ENCODE peak calls at places on chromosomes 12 and 14, in seven cellular contexts. One of them, this sample, is unnamed.
A peak's percentile ranks its signal among the peaks of the same experiment; 100 is the strongest.

GRCh38 chr14:94394025-94394493 is 5.7 kb upstream of the SERPINA1 start:
- ATAC-seq in left lung: no peak
- ATAC-seq in heart left ventricle: no peak
- ATAC-seq in Right ventricle myocardium superior: no peak
- ATAC-seq in stimulated activated naive B cell treated with anti-CD40 and anti-IgM and Interleukin-4, amounts not matched to agents 10 μg/mL and 1 μg/mL and 100 μg/mL, for 72 hours: no peak
- ATAC-seq in natural killer cell: peak; percentile 38
- ATAC-seq in left ventricle myocardium superior: no peak
- ATAC-seq in this sample: no peak

GRCh38 chr12:61487728-61488127 is 772.5 kb upstream of the USP15 start:
- ATAC-seq in natural killer cell: no peak
- ATAC-seq in heart left ventricle: no peak
- ATAC-seq in stimulated activated naive B cell treated with anti-CD40 and anti-IgM and Interleukin-4, amounts not matched to agents 10 μg/mL and 1 μg/mL and 100 μg/mL, for 72 hours: no peak
- ATAC-seq in Right ventricle myocardium superior: no peak
- ATAC-seq in left lung: no peak
- ATAC-seq in left ventricle myocardium superior: no peak
- ATAC-seq in this sample: no peak

GRCh38 chr12:70964867-70965469 is 44.4 kb upstream of the PTPRR start:
- ATAC-seq in left lung: peak; percentile 95
- ATAC-seq in stimulated activated naive B cell treated with anti-CD40 and anti-IgM and Interleukin-4, amounts not matched to agents 10 μg/mL and 1 μg/mL and 100 μg/mL, for 72 hours: no peak
- ATAC-seq in left ventricle myocardium superior: no peak
- ATAC-seq in heart left ventricle: no peak
- ATAC-seq in Right ventricle myocardium superior: no peak
- ATAC-seq in natural killer cell: no peak
- ATAC-seq in this sample: no peak

GRCh38 chr14:81311816-81312215 is 88.3 kb downstream of the STON2 start:
- ATAC-seq in left ventricle myocardium superior: no peak
- ATAC-seq in stimulated activated naive B cell treated with anti-CD40 and anti-IgM and Interleukin-4, amounts not matched to agents 10 μg/mL and 1 μg/mL and 100 μg/mL, for 72 hours: no peak
- ATAC-seq in natural killer cell: no peak
- ATAC-seq in Right ventricle myocardium superior: no peak
- ATAC-seq in left lung: peak; percentile 10
- ATAC-seq in heart left ventricle: no peak
- ATAC-seq in this sample: no peak

GRCh38 chr14:51877807-51878206 is 17.4 kb downstream of the GNG2 start:
- ATAC-seq in stimulated activated naive B cell treated with anti-CD40 and anti-IgM and Interleukin-4, amounts not matched to agents 10 μg/mL and 1 μg/mL and 100 μg/mL, for 72 hours: no peak
- ATAC-seq in heart left ventricle: no peak
- ATAC-seq in natural killer cell: peak; percentile 33
- ATAC-seq in left lung: no peak
- ATAC-seq in Right ventricle myocardium superior: no peak
- ATAC-seq in left ventricle myocardium superior: no peak
- ATAC-seq in this sample: no peak

GRCh38 chr12:3931206-3931605 is 58.0 kb upstream of the PARP11 start:
- ATAC-seq in natural killer cell: no peak
- ATAC-seq in stimulated activated naive B cell treated with anti-CD40 and anti-IgM and Interleukin-4, amounts not matched to agents 10 μg/mL and 1 μg/mL and 100 μg/mL, for 72 hours: no peak
- ATAC-seq in left lung: no peak
- ATAC-seq in Right ventricle myocardium superior: no peak
- ATAC-seq in heart left ventricle: no peak
- ATAC-seq in left ventricle myocardium superior: no peak
- ATAC-seq in this sample: no peak

GRCh38 chr14:79631276-79631675 is 580.0 kb downstream of the DIO2 start:
- ATAC-seq in Right ventricle myocardium superior: no peak
- ATAC-seq in left ventricle myocardium superior: no peak
- ATAC-seq in left lung: no peak
- ATAC-seq in heart left ventricle: no peak
- ATAC-seq in natural killer cell: no peak
- ATAC-seq in stimulated activated naive B cell treated with anti-CD40 and anti-IgM and Interleukin-4, amounts not matched to agents 10 μg/mL and 1 μg/mL and 100 μg/mL, for 72 hours: no peak
- ATAC-seq in this sample: no peak

GRCh38 chr14:85528080-85528881 is 1.7 kb upstream of the FLRT2 start:
- ATAC-seq in stimulated activated naive B cell treated with anti-CD40 and anti-IgM and Interleukin-4, amounts not matched to agents 10 μg/mL and 1 μg/mL and 100 μg/mL, for 72 hours: no peak
- ATAC-seq in left lung: peak; percentile 58
- ATAC-seq in heart left ventricle: peak; percentile 44
- ATAC-seq in Right ventricle myocardium superior: peak; percentile 62
- ATAC-seq in left ventricle myocardium superior: peak; percentile 73
- ATAC-seq in natural killer cell: no peak
- ATAC-seq in this sample: no peak

GRCh38 chr12:124805876-124806668 is 57.6 kb downstream of the SCARB1 start:
- ATAC-seq in left lung: no peak
- ATAC-seq in heart left ventricle: no peak
- ATAC-seq in stimulated activated naive B cell treated with anti-CD40 and anti-IgM and Interleukin-4, amounts not matched to agents 10 μg/mL and 1 μg/mL and 100 μg/mL, for 72 hours: no peak
- ATAC-seq in Right ventricle myocardium superior: no peak
- ATAC-seq in left ventricle myocardium superior: no peak
- ATAC-seq in natural killer cell: no peak
- ATAC-seq in this sample: no peak

GRCh38 chr12:77837876-77838291 is 7.2 kb downstream of the NAV3 start:
- ATAC-seq in natural killer cell: no peak
- ATAC-seq in left lung: no peak
- ATAC-seq in left ventricle myocardium superior: peak; percentile 93
- ATAC-seq in Right ventricle myocardium superior: peak; percentile 86
- ATAC-seq in stimulated activated naive B cell treated with anti-CD40 and anti-IgM and Interleukin-4, amounts not matched to agents 10 μg/mL and 1 μg/mL and 100 μg/mL, for 72 hours: no peak
- ATAC-seq in heart left ventricle: peak; percentile 72
- ATAC-seq in this sample: no peak

GRCh38 chr12:62350554-62350953 is 90.3 kb downstream of the USP15 start:
- ATAC-seq in natural killer cell: no peak
- ATAC-seq in stimulated activated naive B cell treated with anti-CD40 and anti-IgM and Interleukin-4, amounts not matched to agents 10 μg/mL and 1 μg/mL and 100 μg/mL, for 72 hours: no peak
- ATAC-seq in left lung: no peak
- ATAC-seq in Right ventricle myocardium superior: no peak
- ATAC-seq in left ventricle myocardium superior: no peak
- ATAC-seq in heart left ventricle: no peak
- ATAC-seq in this sample: no peak

GRCh38 chr12:43011383-43011926 is 421.9 kb upstream of the PRICKLE1 start:
- ATAC-seq in stimulated activated naive B cell treated with anti-CD40 and anti-IgM and Interleukin-4, amounts not matched to agents 10 μg/mL and 1 μg/mL and 100 μg/mL, for 72 hours: peak; percentile 64
- ATAC-seq in heart left ventricle: no peak
- ATAC-seq in left ventricle myocardium superior: no peak
- ATAC-seq in left lung: no peak
- ATAC-seq in natural killer cell: no peak
- ATAC-seq in Right ventricle myocardium superior: no peak
- ATAC-seq in this sample: no peak

GRCh38 chr14:55317907-55318306 is 46.7 kb downstream of the FBXO34 start:
- ATAC-seq in natural killer cell: no peak
- ATAC-seq in heart left ventricle: no peak
- ATAC-seq in left lung: no peak
- ATAC-seq in left ventricle myocardium superior: no peak
- ATAC-seq in Right ventricle myocardium superior: no peak
- ATAC-seq in stimulated activated naive B cell treated with anti-CD40 and anti-IgM and Interleukin-4, amounts not matched to agents 10 μg/mL and 1 μg/mL and 100 μg/mL, for 72 hours: no peak
- ATAC-seq in this sample: no peak

GRCh38 chr12:121697093-121697698 is 15.4 kb upstream of the TMEM120B start:
- ATAC-seq in Right ventricle myocardium superior: no peak
- ATAC-seq in left ventricle myocardium superior: no peak
- ATAC-seq in heart left ventricle: no peak
- ATAC-seq in stimulated activated naive B cell treated with anti-CD40 and anti-IgM and Interleukin-4, amounts not matched to agents 10 μg/mL and 1 μg/mL and 100 μg/mL, for 72 hours: peak; percentile 29
- ATAC-seq in natural killer cell: peak; percentile 49
- ATAC-seq in left lung: peak; percentile 30
- ATAC-seq in this sample: no peak

GRCh38 chr14:99554757-99555531 is 49.1 kb downstream of the CCDC85C start:
- ATAC-seq in Right ventricle myocardium superior: peak; percentile 73
- ATAC-seq in heart left ventricle: peak; percentile 79
- ATAC-seq in natural killer cell: no peak
- ATAC-seq in left lung: peak; percentile 66
- ATAC-seq in stimulated activated naive B cell treated with anti-CD40 and anti-IgM and Interleukin-4, amounts not matched to agents 10 μg/mL and 1 μg/mL and 100 μg/mL, for 72 hours: no peak
- ATAC-seq in left ventricle myocardium superior: peak; percentile 79
- ATAC-seq in this sample: peak; percentile 35

GRCh38 chr12:70264067-70264867 is 21.0 kb downstream of the CNOT2 start:
- ATAC-seq in natural killer cell: peak; percentile 60
- ATAC-seq in stimulated activated naive B cell treated with anti-CD40 and anti-IgM and Interleukin-4, amounts not matched to agents 10 μg/mL and 1 μg/mL and 100 μg/mL, for 72 hours: no peak
- ATAC-seq in left lung: no peak
- ATAC-seq in left ventricle myocardium superior: no peak
- ATAC-seq in Right ventricle myocardium superior: no peak
- ATAC-seq in heart left ventricle: no peak
- ATAC-seq in this sample: no peak

GRCh38 chr14:64174922-64175782 is 119.0 kb downstream of the ESR2 start:
- ATAC-seq in left lung: no peak
- ATAC-seq in Right ventricle myocardium superior: no peak
- ATAC-seq in left ventricle myocardium superior: no peak
- ATAC-seq in natural killer cell: no peak
- ATAC-seq in stimulated activated naive B cell treated with anti-CD40 and anti-IgM and Interleukin-4, amounts not matched to agents 10 μg/mL and 1 μg/mL and 100 μg/mL, for 72 hours: peak; percentile 48
- ATAC-seq in heart left ventricle: no peak
- ATAC-seq in this sample: no peak

GRCh38 chr14:23610815-23611289 is 25.3 kb upstream of the DHRS2 start:
- ATAC-seq in natural killer cell: peak; percentile 40
- ATAC-seq in stimulated activated naive B cell treated with anti-CD40 and anti-IgM and Interleukin-4, amounts not matched to agents 10 μg/mL and 1 μg/mL and 100 μg/mL, for 72 hours: no peak
- ATAC-seq in Right ventricle myocardium superior: no peak
- ATAC-seq in left ventricle myocardium superior: no peak
- ATAC-seq in left lung: no peak
- ATAC-seq in heart left ventricle: no peak
- ATAC-seq in this sample: no peak

GRCh38 chr14:83923836-83924235 is 1606.1 kb upstream of the FLRT2 start:
- ATAC-seq in heart left ventricle: no peak
- ATAC-seq in Right ventricle myocardium superior: no peak
- ATAC-seq in stimulated activated naive B cell treated with anti-CD40 and anti-IgM and Interleukin-4, amounts not matched to agents 10 μg/mL and 1 μg/mL and 100 μg/mL, for 72 hours: no peak
- ATAC-seq in natural killer cell: no peak
- ATAC-seq in left lung: no peak
- ATAC-seq in left ventricle myocardium superior: no peak
- ATAC-seq in this sample: no peak

GRCh38 chr14:91554535-91555332 is 44.6 kb upstream of the PPP4R3A start:
- ATAC-seq in left lung: no peak
- ATAC-seq in natural killer cell: no peak
- ATAC-seq in stimulated activated naive B cell treated with anti-CD40 and anti-IgM and Interleukin-4, amounts not matched to agents 10 μg/mL and 1 μg/mL and 100 μg/mL, for 72 hours: no peak
- ATAC-seq in left ventricle myocardium superior: no peak
- ATAC-seq in Right ventricle myocardium superior: no peak
- ATAC-seq in heart left ventricle: no peak
- ATAC-seq in this sample: no peak

GRCh38 chr12:45192041-45192695 is 23.7 kb upstream of the ANO6 start:
- ATAC-seq in left ventricle myocardium superior: no peak
- ATAC-seq in heart left ventricle: no peak
- ATAC-seq in stimulated activated naive B cell treated with anti-CD40 and anti-IgM and Interleukin-4, amounts not matched to agents 10 μg/mL and 1 μg/mL and 100 μg/mL, for 72 hours: peak; percentile 80
- ATAC-seq in natural killer cell: no peak
- ATAC-seq in left lung: peak; percentile 37
- ATAC-seq in Right ventricle myocardium superior: no peak
- ATAC-seq in this sample: no peak

GRCh38 chr14:65170768-65171251 is 68.5 kb upstream of the MAX start:
- ATAC-seq in Right ventricle myocardium superior: peak; percentile 43
- ATAC-seq in left lung: peak; percentile 72
- ATAC-seq in natural killer cell: peak; percentile 75
- ATAC-seq in stimulated activated naive B cell treated with anti-CD40 and anti-IgM and Interleukin-4, amounts not matched to agents 10 μg/mL and 1 μg/mL and 100 μg/mL, for 72 hours: peak; percentile 56
- ATAC-seq in left ventricle myocardium superior: peak; percentile 46
- ATAC-seq in heart left ventricle: no peak
- ATAC-seq in this sample: no peak

GRCh38 chr14:96588410-96589249 is 86.4 kb downstream of the PAPOLA start:
- ATAC-seq in stimulated activated naive B cell treated with anti-CD40 and anti-IgM and Interleukin-4, amounts not matched to agents 10 μg/mL and 1 μg/mL and 100 μg/mL, for 72 hours: no peak
- ATAC-seq in Right ventricle myocardium superior: no peak
- ATAC-seq in natural killer cell: no peak
- ATAC-seq in heart left ventricle: no peak
- ATAC-seq in left ventricle myocardium superior: peak; percentile 29
- ATAC-seq in left lung: no peak
- ATAC-seq in this sample: no peak

GRCh38 chr12:77324763-77325468 is 259.5 kb upstream of the E2F7 start:
- ATAC-seq in Right ventricle myocardium superior: peak; percentile 99
- ATAC-seq in left lung: peak; percentile 99
- ATAC-seq in left ventricle myocardium superior: peak; percentile 100
- ATAC-seq in stimulated activated naive B cell treated with anti-CD40 and anti-IgM and Interleukin-4, amounts not matched to agents 10 μg/mL and 1 μg/mL and 100 μg/mL, for 72 hours: peak; percentile 77
- ATAC-seq in heart left ventricle: peak; percentile 85
- ATAC-seq in natural killer cell: no peak
- ATAC-seq in this sample: peak; percentile 91

GRCh38 chr12:123614531-123614930 is 12.6 kb downstream of the DDX55 start:
- ATAC-seq in Right ventricle myocardium superior: no peak
- ATAC-seq in left lung: no peak
- ATAC-seq in left ventricle myocardium superior: peak; percentile 65
- ATAC-seq in stimulated activated naive B cell treated with anti-CD40 and anti-IgM and Interleukin-4, amounts not matched to agents 10 μg/mL and 1 μg/mL and 100 μg/mL, for 72 hours: no peak
- ATAC-seq in heart left ventricle: no peak
- ATAC-seq in natural killer cell: no peak
- ATAC-seq in this sample: no peak